ENCODE peak calls at places on chromosomes 5 and 9, in four cellular contexts. S is mesenchymal stem cell, I is fibroblast of lung, X is psoas muscle. F is an unnamed sample.
A peak's percentile ranks its signal among the peaks of the same experiment; 100 is the strongest.

GRCh38 chr5:172496671-172497371 is 42.5 kb upstream of the SH3PXD2B start:
- DNase-seq in S (peak; percentile 18), I (no peak), X (no peak), F (no peak)

GRCh38 chr9:136695435-136695895 is 8.2 kb upstream of the AGPAT2 start:
- DNase-seq in S (no peak), X (no peak), I (no peak), F (no peak)

GRCh38 chr9:37034320-37034937 is 361 bp upstream of the PAX5 start:
- DNase-seq in X (peak; percentile 52), I (no peak), S (no peak), F (no peak)

GRCh38 chr9:125486109-125486508 is 220.9 kb downstream of the MAPKAP1 start:
- DNase-seq in X (no peak), S (no peak), I (no peak), F (no peak)

GRCh38 chr9:6833518-6834192 is 75.9 kb downstream of the KDM4C start:
- DNase-seq in X (no peak), I (peak; percentile 48), S (peak; percentile 14), F (no peak)

GRCh38 chr9:113482341-113482740 is 18.8 kb downstream of the RGS3 start:
- DNase-seq in X (no peak), I (no peak), S (no peak), F (no peak)

GRCh38 chr5:150948539-150948938 is 43.8 kb upstream of the ZNF300 start:
- DNase-seq in S (no peak), I (no peak), X (no peak), F (no peak)

GRCh38 chr5:54387659-54388232 is 67.8 kb upstream of the HSPB3 start:
- DNase-seq in S (peak; percentile 17), X (no peak), I (peak; percentile 76), F (no peak)

GRCh38 chr9:134150557-134151214 is 13.7 kb downstream of the RNU6ATAC start:
- DNase-seq in S (no peak), X (no peak), I (no peak), F (no peak)

GRCh38 chr5:149775785-149776184 is 45.7 kb downstream of the PPARGC1B start:
- DNase-seq in I (no peak), S (no peak), X (no peak), F (no peak)

GRCh38 chr9:96769989-96770388 is 7.9 kb downstream of the ZNF510 start:
- DNase-seq in I (no peak), S (no peak), X (no peak), F (no peak)
- H3K9me3 ChIP-seq in I (no peaks in the 10 kb centered on the region), S (peaks cover 96% of the 10 kb centered on the region), X (peaks cover 69% of the 10 kb centered on the region), F (peaks cover 23% of the 10 kb centered on the region)

GRCh38 chr9:132443951-132444615 is 34.1 kb downstream of the CFAP77 start:
- DNase-seq in X (no peak), S (no peak), I (no peak), F (no peak)
- H3K27ac ChIP-seq in X (no peak overlapping the region), S (no peak overlapping the region), I (no peak overlapping the region), F (no peak overlapping the region)

GRCh38 chr5:8700691-8701090 is 831.7 kb downstream of the MTRR start:
- DNase-seq in S (peak; percentile 78), I (peak; percentile 84), X (no peak), F (no peak)
- H3K9me3 ChIP-seq in S (no peaks in the 10 kb centered on the region), I (no peaks in the 10 kb centered on the region), X (no peaks in the 10 kb centered on the region), F (no peaks in the 10 kb centered on the region)

GRCh38 chr5:143108498-143109128 is 294.9 kb downstream of the NR3C1 start:
- DNase-seq in X (no peak), I (no peak), S (no peak), F (no peak)

GRCh38 chr5:143110591-143110990 is 292.9 kb downstream of the NR3C1 start:
- DNase-seq in S (no peak), I (no peak), X (no peak), F (no peak)

GRCh38 chr5:143114481-143114880 is 289.0 kb downstream of the NR3C1 start:
- DNase-seq in X (no peak), S (no peak), I (no peak), F (no peak)

GRCh38 chr5:143113461-143113860 is 290.0 kb downstream of the NR3C1 start:
- DNase-seq in I (no peak), S (no peak), X (no peak), F (no peak)

DNA sequence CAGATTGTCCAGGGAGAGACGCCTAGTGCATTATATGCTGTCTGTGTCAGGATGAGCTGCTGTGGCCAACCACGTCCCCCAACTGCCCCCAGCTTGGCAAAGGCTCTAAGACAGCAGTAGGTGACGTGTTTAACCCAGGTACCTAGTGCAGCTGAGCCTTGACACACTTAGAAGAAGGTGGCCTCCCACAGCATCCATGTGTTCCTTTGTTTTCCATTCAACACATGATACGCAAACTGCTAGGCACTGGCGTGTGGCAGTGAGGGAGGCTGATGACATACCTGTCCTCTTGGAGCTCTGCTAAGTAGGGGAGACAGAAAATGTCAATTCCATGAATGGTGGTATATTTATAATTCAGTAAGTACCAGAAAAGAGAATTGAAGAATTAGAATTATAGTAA is 291.7 kb downstream of the NR3C1 start:
- DNase-seq in I (no peak), S (no peak), X (no peak), F (no peak)
- H3K27ac ChIP-seq in I (no peak overlapping the region), S (no peak overlapping the region), X (no peak overlapping the region), F (no peak overlapping the region)

GRCh38 chr5:153050496-153051179 is 439.8 kb upstream of the GRIA1 start:
- DNase-seq in S (no peak), I (no peak), X (no peak), F (no peak)
- H3K9me3 ChIP-seq in S (no peaks in the 10 kb centered on the region), I (no peaks in the 10 kb centered on the region), X (no peaks in the 10 kb centered on the region), F (peaks cover 6% of the 10 kb centered on the region)

DNA sequence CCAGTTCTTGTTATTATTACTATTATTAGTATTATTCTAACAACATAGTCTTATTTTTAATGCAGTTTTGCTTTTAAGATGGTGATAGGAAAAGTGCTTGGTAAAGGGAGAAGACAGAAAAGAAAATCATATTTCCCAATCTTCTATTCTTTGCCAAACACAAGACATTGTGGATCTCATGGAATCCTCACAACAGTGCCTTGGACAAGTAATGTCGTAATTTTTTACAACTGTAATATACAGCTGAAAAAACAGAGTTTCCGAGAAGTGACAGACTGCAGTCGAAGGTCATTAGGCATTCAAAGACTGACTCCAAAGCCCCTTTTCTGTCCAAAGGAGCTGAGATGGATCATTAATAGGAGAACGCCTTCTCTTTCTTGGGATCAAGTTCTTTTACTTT is 24.5 kb upstream of the TRIM32 start:
- DNase-seq in I (peak; percentile 65), X (no peak), S (no peak), F (no peak)
- H3K27ac ChIP-seq in I (no peak overlapping the region), X (no peak overlapping the region), S (no peak overlapping the region), F (no peak overlapping the region)

GRCh38 chr5:158483202-158483870 is 616.4 kb downstream of the EBF1 start:
- DNase-seq in I (no peak), X (no peak), S (peak; percentile 1), F (no peak)
- H3K9me3 ChIP-seq in I (no peaks in the 10 kb centered on the region), X (no peaks in the 10 kb centered on the region), S (no peaks in the 10 kb centered on the region), F (no peaks in the 10 kb centered on the region)

GRCh38 chr5:169641253-169641652 is 4.2 kb downstream of the DOCK2 start:
- DNase-seq in X (no peak), S (peak; percentile 26), I (no peak), F (no peak)
- H3K27ac ChIP-seq in X (no peak overlapping the region), S (no peak overlapping the region), I (no peak overlapping the region), F (no peak overlapping the region)

GRCh38 chr9:115938479-115938878 is 215.1 kb upstream of the PAPPA start:
- DNase-seq in S (no peak), X (no peak), I (no peak), F (no peak)
- H3K9me3 ChIP-seq in S (no peaks in the 10 kb centered on the region), X (no peaks in the 10 kb centered on the region), I (no peaks in the 10 kb centered on the region), F (no peaks in the 10 kb centered on the region)

F was measured in AG04450.